ENCODE peak calls at places on chromosomes 13 and 19, in ten cellular contexts. One of them, this sample, is unnamed.

GRCh38 chr19:3586124-3586626 is 897 bp downstream of the GIPC3 start:
- DNase-seq in uterus: no peak
- DNase-seq in heart left ventricle: no peak
- DNase-seq in left ventricle myocardium inferior: no peak
- DNase-seq in AG10803: no peak
- DNase-seq in retinal pigment epithelial cell: no peak
- DNase-seq in prostate gland: no peak
- DNase-seq in colonic mucosa: no peak
- DNase-seq in upper lobe of right lung: no peak
- DNase-seq in body of pancreas: no peak
- DNase-seq in this sample: no peak

GRCh38 chr19:38122402-38123093 is 101.5 kb downstream of the DPF1 start:
- DNase-seq in uterus: no peak
- DNase-seq in heart left ventricle: no peak
- DNase-seq in left ventricle myocardium inferior: no peak
- DNase-seq in AG10803: no peak
- DNase-seq in retinal pigment epithelial cell: no peak
- DNase-seq in prostate gland: no peak
- DNase-seq in colonic mucosa: no peak
- DNase-seq in upper lobe of right lung: no peak
- DNase-seq in body of pancreas: no peak
- DNase-seq in this sample: no peak

GRCh38 chr19:29961311-29961710 is 19.3 kb downstream of the URI1 start:
- DNase-seq in uterus: no peak
- DNase-seq in heart left ventricle: no peak
- DNase-seq in left ventricle myocardium inferior: no peak
- DNase-seq in AG10803: no peak
- DNase-seq in retinal pigment epithelial cell: no peak
- DNase-seq in prostate gland: no peak
- DNase-seq in colonic mucosa: no peak
- DNase-seq in upper lobe of right lung: no peak
- DNase-seq in body of pancreas: no peak
- DNase-seq in this sample: no peak

GRCh38 chr19:54573330-54573872 is at the start of gene LILRA2:
- DNase-seq in uterus: no peak
- DNase-seq in heart left ventricle: no peak
- DNase-seq in left ventricle myocardium inferior: no peak
- DNase-seq in AG10803: no peak
- DNase-seq in retinal pigment epithelial cell: no peak
- DNase-seq in prostate gland: no peak
- DNase-seq in colonic mucosa: no peak
- DNase-seq in upper lobe of right lung: peak
- DNase-seq in body of pancreas: no peak
- DNase-seq in this sample: no peak

GRCh38 chr13:50635504-50635903 is 208.0 kb downstream of the DLEU7 start:
- DNase-seq in uterus: peak
- DNase-seq in heart left ventricle: peak
- DNase-seq in left ventricle myocardium inferior: no peak
- DNase-seq in AG10803: peak
- DNase-seq in retinal pigment epithelial cell: no peak
- DNase-seq in prostate gland: no peak
- DNase-seq in colonic mucosa: no peak
- DNase-seq in upper lobe of right lung: no peak
- DNase-seq in body of pancreas: peak
- DNase-seq in this sample: no peak

GRCh38 chr13:60755380-60756163 is 358.6 kb downstream of the TDRD3 start:
- DNase-seq in uterus: no peak
- DNase-seq in heart left ventricle: no peak
- DNase-seq in left ventricle myocardium inferior: no peak
- DNase-seq in AG10803: no peak
- DNase-seq in retinal pigment epithelial cell: peak
- DNase-seq in prostate gland: no peak
- DNase-seq in colonic mucosa: no peak
- DNase-seq in upper lobe of right lung: no peak
- DNase-seq in body of pancreas: no peak
- DNase-seq in this sample: no peak

GRCh38 chr19:2150794-2151338 is 500 bp downstream of the AP3D1 start:
- DNase-seq in uterus: peak
- DNase-seq in heart left ventricle: no peak
- DNase-seq in left ventricle myocardium inferior: no peak
- DNase-seq in AG10803: no peak
- DNase-seq in retinal pigment epithelial cell: no peak
- DNase-seq in prostate gland: no peak
- DNase-seq in colonic mucosa: peak
- DNase-seq in upper lobe of right lung: peak
- DNase-seq in body of pancreas: peak
- DNase-seq in this sample: no peak

GRCh38 chr19:14059093-14059480 is 2.8 kb downstream of the PALM3 start:
- DNase-seq in uterus: no peak
- DNase-seq in heart left ventricle: no peak
- DNase-seq in left ventricle myocardium inferior: no peak
- DNase-seq in AG10803: no peak
- DNase-seq in retinal pigment epithelial cell: no peak
- DNase-seq in prostate gland: no peak
- DNase-seq in colonic mucosa: no peak
- DNase-seq in upper lobe of right lung: peak
- DNase-seq in body of pancreas: no peak
- DNase-seq in this sample: no peak

GRCh38 chr19:45146251-45146650 is 14.5 kb downstream of the NKPD1 start:
- DNase-seq in uterus: no peak
- DNase-seq in heart left ventricle: no peak
- DNase-seq in left ventricle myocardium inferior: no peak
- DNase-seq in AG10803: no peak
- DNase-seq in retinal pigment epithelial cell: no peak
- DNase-seq in prostate gland: no peak
- DNase-seq in colonic mucosa: no peak
- DNase-seq in upper lobe of right lung: no peak
- DNase-seq in body of pancreas: no peak
- DNase-seq in this sample: no peak

GRCh38 chr19:45146716-45147337 is 14.0 kb downstream of the NKPD1 start:
- DNase-seq in uterus: no peak
- DNase-seq in heart left ventricle: no peak
- DNase-seq in left ventricle myocardium inferior: no peak
- DNase-seq in AG10803: no peak
- DNase-seq in retinal pigment epithelial cell: no peak
- DNase-seq in prostate gland: no peak
- DNase-seq in colonic mucosa: no peak
- DNase-seq in upper lobe of right lung: no peak
- DNase-seq in body of pancreas: no peak
- DNase-seq in this sample: no peak

GRCh38 chr19:45150180-45150579 is 10.6 kb downstream of the NKPD1 start:
- DNase-seq in uterus: no peak
- DNase-seq in heart left ventricle: no peak
- DNase-seq in left ventricle myocardium inferior: no peak
- DNase-seq in AG10803: no peak
- DNase-seq in retinal pigment epithelial cell: no peak
- DNase-seq in prostate gland: no peak
- DNase-seq in colonic mucosa: no peak
- DNase-seq in upper lobe of right lung: no peak
- DNase-seq in body of pancreas: no peak
- DNase-seq in this sample: no peak

GRCh38 chr19:45149129-45149528 is 11.7 kb downstream of the NKPD1 start:
- DNase-seq in uterus: no peak
- DNase-seq in heart left ventricle: no peak
- DNase-seq in left ventricle myocardium inferior: no peak
- DNase-seq in AG10803: no peak
- DNase-seq in retinal pigment epithelial cell: no peak
- DNase-seq in prostate gland: no peak
- DNase-seq in colonic mucosa: no peak
- DNase-seq in upper lobe of right lung: no peak
- DNase-seq in body of pancreas: no peak
- DNase-seq in this sample: no peak

DNA sequence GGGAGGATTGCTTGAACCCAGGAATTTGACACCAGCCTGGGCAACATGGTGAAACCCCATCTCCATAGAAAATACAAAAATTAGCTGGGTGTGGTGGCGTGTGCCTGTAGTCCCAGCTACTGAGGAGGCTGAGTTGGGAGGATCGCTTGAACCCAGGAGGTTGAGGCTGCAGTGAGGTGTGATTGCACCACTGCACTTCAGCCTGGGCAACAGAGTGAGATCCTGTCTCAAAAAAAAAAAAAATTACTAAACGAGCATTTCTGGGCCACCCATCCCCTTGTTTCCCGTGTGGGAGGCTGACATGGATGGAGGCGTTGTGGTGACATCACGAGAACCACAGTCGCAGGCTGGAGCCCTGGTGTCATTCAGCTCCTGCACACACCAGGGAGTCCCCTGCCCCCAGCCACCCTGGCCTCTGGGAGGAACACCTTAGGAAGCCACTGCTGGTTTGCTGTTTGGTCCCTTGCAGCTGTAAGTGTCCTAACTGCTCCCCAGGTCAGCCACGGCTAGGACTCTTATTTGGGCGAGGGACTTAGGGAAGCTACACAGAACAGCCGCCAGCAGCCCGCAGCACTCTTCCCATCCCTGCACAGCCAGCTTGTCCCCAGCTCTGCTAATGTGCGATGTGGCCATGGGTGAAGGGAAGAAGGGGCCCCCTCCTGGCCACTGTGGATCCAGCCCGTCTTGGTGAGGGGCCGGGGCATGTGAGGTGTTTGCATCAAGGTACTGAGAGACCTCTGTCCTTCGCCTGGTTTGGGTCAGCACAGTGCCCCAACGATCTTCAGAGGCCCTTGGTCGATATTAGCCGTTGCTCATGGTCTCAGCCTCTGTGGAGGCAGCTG is 12.7 kb downstream of the NKPD1 start:
- DNase-seq in uterus: no peak
- DNase-seq in heart left ventricle: no peak
- DNase-seq in left ventricle myocardium inferior: no peak
- DNase-seq in AG10803: no peak
- DNase-seq in retinal pigment epithelial cell: no peak
- DNase-seq in prostate gland: no peak
- DNase-seq in colonic mucosa: no peak
- DNase-seq in upper lobe of right lung: no peak
- DNase-seq in body of pancreas: no peak
- DNase-seq in this sample: no peak
- TF ChIP-seq CTCF in uterus: no peak
- TF ChIP-seq CTCF in heart left ventricle: no peak
- TF ChIP-seq CTCF in left ventricle myocardium inferior: no peak
- TF ChIP-seq CTCF in AG10803: no peak
- TF ChIP-seq CTCF in retinal pigment epithelial cell: peak
- TF ChIP-seq CTCF in prostate gland: no peak
- TF ChIP-seq CTCF in colonic mucosa: no peak
- TF ChIP-seq CTCF in upper lobe of right lung: no peak
- TF ChIP-seq CTCF in body of pancreas: no peak
- TF ChIP-seq CTCF in this sample: no peak

GRCh38 chr13:42574435-42575311 is 721 bp downstream of the TNFSF11 start:
- DNase-seq in uterus: no peak
- DNase-seq in heart left ventricle: no peak
- DNase-seq in left ventricle myocardium inferior: no peak
- DNase-seq in AG10803: no peak
- DNase-seq in retinal pigment epithelial cell: no peak
- DNase-seq in prostate gland: no peak
- DNase-seq in colonic mucosa: no peak
- DNase-seq in upper lobe of right lung: no peak
- DNase-seq in body of pancreas: no peak
- DNase-seq in this sample: no peak
- H3K4me3 ChIP-seq in uterus: no peak
- H3K4me3 ChIP-seq in heart left ventricle: peak
- H3K4me3 ChIP-seq in left ventricle myocardium inferior: peak
- H3K4me3 ChIP-seq in AG10803: no peak
- H3K4me3 ChIP-seq in retinal pigment epithelial cell: no peak
- H3K4me3 ChIP-seq in prostate gland: peak
- H3K4me3 ChIP-seq in colonic mucosa: peak
- H3K4me3 ChIP-seq in upper lobe of right lung: peak
- H3K4me3 ChIP-seq in body of pancreas: no peak
- H3K4me3 ChIP-seq in this sample: no peak

GRCh38 chr19:39796000-39796498 is 17.4 kb downstream of the LEUTX start:
- DNase-seq in uterus: no peak
- DNase-seq in heart left ventricle: no peak
- DNase-seq in left ventricle myocardium inferior: no peak
- DNase-seq in AG10803: no peak
- DNase-seq in retinal pigment epithelial cell: no peak
- DNase-seq in prostate gland: no peak
- DNase-seq in colonic mucosa: no peak
- DNase-seq in upper lobe of right lung: no peak
- DNase-seq in body of pancreas: no peak
- DNase-seq in this sample: no peak

GRCh38 chr19:39797083-39797482 is 18.4 kb downstream of the LEUTX start:
- DNase-seq in uterus: no peak
- DNase-seq in heart left ventricle: no peak
- DNase-seq in left ventricle myocardium inferior: no peak
- DNase-seq in AG10803: no peak
- DNase-seq in retinal pigment epithelial cell: no peak
- DNase-seq in prostate gland: no peak
- DNase-seq in colonic mucosa: no peak
- DNase-seq in upper lobe of right lung: no peak
- DNase-seq in body of pancreas: no peak
- DNase-seq in this sample: no peak

GRCh38 chr19:39795001-39795400 is 16.3 kb downstream of the LEUTX start:
- DNase-seq in uterus: no peak
- DNase-seq in heart left ventricle: no peak
- DNase-seq in left ventricle myocardium inferior: no peak
- DNase-seq in AG10803: no peak
- DNase-seq in retinal pigment epithelial cell: no peak
- DNase-seq in prostate gland: no peak
- DNase-seq in colonic mucosa: no peak
- DNase-seq in upper lobe of right lung: no peak
- DNase-seq in body of pancreas: no peak
- DNase-seq in this sample: no peak

GRCh38 chr19:39788244-39788643 is 9.6 kb downstream of the LEUTX start:
- DNase-seq in uterus: no peak
- DNase-seq in heart left ventricle: no peak
- DNase-seq in left ventricle myocardium inferior: no peak
- DNase-seq in AG10803: no peak
- DNase-seq in retinal pigment epithelial cell: no peak
- DNase-seq in prostate gland: no peak
- DNase-seq in colonic mucosa: no peak
- DNase-seq in upper lobe of right lung: no peak
- DNase-seq in body of pancreas: no peak
- DNase-seq in this sample: no peak

GRCh38 chr19:39792999-39793546 is 14.4 kb downstream of the LEUTX start:
- DNase-seq in uterus: peak
- DNase-seq in heart left ventricle: peak
- DNase-seq in left ventricle myocardium inferior: peak
- DNase-seq in AG10803: peak
- DNase-seq in retinal pigment epithelial cell: peak
- DNase-seq in prostate gland: peak
- DNase-seq in colonic mucosa: peak
- DNase-seq in upper lobe of right lung: peak
- DNase-seq in body of pancreas: peak
- DNase-seq in this sample: peak
- TF ChIP-seq CTCF in uterus: peak
- TF ChIP-seq CTCF in heart left ventricle: peak
- TF ChIP-seq CTCF in left ventricle myocardium inferior: peak
- TF ChIP-seq CTCF in AG10803: peak
- TF ChIP-seq CTCF in retinal pigment epithelial cell: peak
- TF ChIP-seq CTCF in prostate gland: peak
- TF ChIP-seq CTCF in colonic mucosa: peak
- TF ChIP-seq CTCF in upper lobe of right lung: peak
- TF ChIP-seq CTCF in body of pancreas: peak
- TF ChIP-seq CTCF in this sample: peak

GRCh38 chr19:48613852-48614435 is 932 bp downstream of the FAM83E start:
- DNase-seq in uterus: no peak
- DNase-seq in heart left ventricle: no peak
- DNase-seq in left ventricle myocardium inferior: no peak
- DNase-seq in AG10803: no peak
- DNase-seq in retinal pigment epithelial cell: no peak
- DNase-seq in prostate gland: no peak
- DNase-seq in colonic mucosa: peak
- DNase-seq in upper lobe of right lung: no peak
- DNase-seq in body of pancreas: no peak
- DNase-seq in this sample: no peak

GRCh38 chr19:48613024-48613851 is 1.6 kb downstream of the FAM83E start:
- DNase-seq in uterus: no peak
- DNase-seq in heart left ventricle: no peak
- DNase-seq in left ventricle myocardium inferior: no peak
- DNase-seq in AG10803: no peak
- DNase-seq in retinal pigment epithelial cell: no peak
- DNase-seq in prostate gland: no peak
- DNase-seq in colonic mucosa: peak
- DNase-seq in upper lobe of right lung: peak
- DNase-seq in body of pancreas: no peak
- DNase-seq in this sample: no peak

GRCh38 chr19:48616041-48616436 is 1.2 kb upstream of the FAM83E start:
- DNase-seq in uterus: no peak
- DNase-seq in heart left ventricle: no peak
- DNase-seq in left ventricle myocardium inferior: no peak
- DNase-seq in AG10803: no peak
- DNase-seq in retinal pigment epithelial cell: no peak
- DNase-seq in prostate gland: no peak
- DNase-seq in colonic mucosa: peak
- DNase-seq in upper lobe of right lung: no peak
- DNase-seq in body of pancreas: no peak
- DNase-seq in this sample: no peak

GRCh38 chr19:48615145-48616040 is 517 bp upstream of the FAM83E start:
- DNase-seq in uterus: no peak
- DNase-seq in heart left ventricle: no peak
- DNase-seq in left ventricle myocardium inferior: no peak
- DNase-seq in AG10803: no peak
- DNase-seq in retinal pigment epithelial cell: no peak
- DNase-seq in prostate gland: no peak
- DNase-seq in colonic mucosa: peak
- DNase-seq in upper lobe of right lung: no peak
- DNase-seq in body of pancreas: no peak
- DNase-seq in this sample: no peak

GRCh38 chr19:48614436-48615144 is at the start of gene FAM83E:
- DNase-seq in uterus: no peak
- DNase-seq in heart left ventricle: no peak
- DNase-seq in left ventricle myocardium inferior: no peak
- DNase-seq in AG10803: no peak
- DNase-seq in retinal pigment epithelial cell: no peak
- DNase-seq in prostate gland: peak
- DNase-seq in colonic mucosa: peak
- DNase-seq in upper lobe of right lung: peak
- DNase-seq in body of pancreas: peak
- DNase-seq in this sample: no peak
- H3K4me3 ChIP-seq in uterus: no peak
- H3K4me3 ChIP-seq in heart left ventricle: no peak
- H3K4me3 ChIP-seq in left ventricle myocardium inferior: no peak
- H3K4me3 ChIP-seq in AG10803: no peak
- H3K4me3 ChIP-seq in retinal pigment epithelial cell: no peak
- H3K4me3 ChIP-seq in prostate gland: no peak
- H3K4me3 ChIP-seq in colonic mucosa: peak
- H3K4me3 ChIP-seq in upper lobe of right lung: peak
- H3K4me3 ChIP-seq in body of pancreas: no peak
- H3K4me3 ChIP-seq in this sample: no peak

This sample was measured in BJ.